ENCODE peak calls at places on chromosomes 11 and 22, in six cellular contexts. B, H, R, P, G and E are unnamed samples. For H3K4me1, the result is how much of the 10 kb centered on the place peaks cover.

GRCh38 chr11:118938491-118939411 is 13.0 kb upstream of the BCL9L start:
- DNase-seq in H (no peak), R (no peak), P (no peak), G (no peak), B (no peak), E (no peak)

GRCh38 chr11:27200779-27201453 is 160.3 kb downstream of the BBOX1 start:
- DNase-seq in G (no peak), P (no peak), B (no peak), R (no peak), H (no peak), E (no peak)

GRCh38 chr11:11230802-11231562 is 122.1 kb downstream of the CSNK2A3 start:
- DNase-seq in R (no peak), G (no peak), B (no peak), P (no peak), H (peak), E (no peak)

GRCh38 chr11:131748146-131749050 is 378.0 kb downstream of the NTM start:
- DNase-seq in R (no peak), P (no peak), G (no peak), B (peak), H (no peak), E (peak)

GRCh38 chr11:67022961-67023956 is at the start of gene SYT12:
- DNase-seq in R (no peak), B (no peak), P (no peak), H (no peak), G (no peak), E (no peak)

GRCh38 chr11:48051217-48051848 is 71.0 kb downstream of the PTPRJ start:
- DNase-seq in P (peak), R (no peak), H (no peak), B (no peak), G (no peak), E (no peak)

GRCh38 chr11:11816511-11817319 is 25.1 kb upstream of the USP47 start:
- DNase-seq in R (no peak), G (no peak), H (no peak), P (no peak), B (no peak), E (no peak)

GRCh38 chr11:5620606-5621521 is 3.9 kb upstream of the TRIM34 start:
- DNase-seq in B (no peak), R (no peak), P (no peak), G (no peak), H (no peak), E (no peak)

GRCh38 chr11:96260526-96260925 is 82.5 kb downstream of the MAML2 start:
- DNase-seq in H (no peak), B (no peak), G (no peak), R (no peak), P (no peak), E (no peak)

GRCh38 chr22:35971418-35972119 is 57.1 kb downstream of the RBFOX2 start:
- DNase-seq in B (no peak), R (no peak), G (no peak), P (no peak), H (no peak), E (no peak)

GRCh38 chr11:31199403-31199802 is 170.1 kb downstream of the DCDC1 start:
- DNase-seq in R (no peak), G (no peak), H (no peak), P (no peak), B (no peak), E (no peak)

GRCh38 chr11:119480375-119481020 is 57.5 kb upstream of the THY1 start:
- DNase-seq in P (no peak), G (no peak), H (no peak), B (no peak), R (no peak), E (no peak)

GRCh38 chr11:77196961-77197360 is 68.9 kb downstream of the MYO7A start:
- DNase-seq in H (no peak), B (peak), G (no peak), P (no peak), R (peak), E (peak)

GRCh38 chr11:76694664-76695063 is 24.1 kb upstream of the LRRC32 start:
- DNase-seq in G (no peak), H (no peak), P (no peak), B (no peak), R (no peak), E (no peak)

GRCh38 chr11:57202282-57202681 is 20.5 kb downstream of the LRRC55 start:
- DNase-seq in G (no peak), B (no peak), R (no peak), P (no peak), H (no peak), E (no peak)
- H3K4me1 ChIP-seq in G (under half), B (under half), R (under half), P (under half), H (under half), E (under half)

DNA sequence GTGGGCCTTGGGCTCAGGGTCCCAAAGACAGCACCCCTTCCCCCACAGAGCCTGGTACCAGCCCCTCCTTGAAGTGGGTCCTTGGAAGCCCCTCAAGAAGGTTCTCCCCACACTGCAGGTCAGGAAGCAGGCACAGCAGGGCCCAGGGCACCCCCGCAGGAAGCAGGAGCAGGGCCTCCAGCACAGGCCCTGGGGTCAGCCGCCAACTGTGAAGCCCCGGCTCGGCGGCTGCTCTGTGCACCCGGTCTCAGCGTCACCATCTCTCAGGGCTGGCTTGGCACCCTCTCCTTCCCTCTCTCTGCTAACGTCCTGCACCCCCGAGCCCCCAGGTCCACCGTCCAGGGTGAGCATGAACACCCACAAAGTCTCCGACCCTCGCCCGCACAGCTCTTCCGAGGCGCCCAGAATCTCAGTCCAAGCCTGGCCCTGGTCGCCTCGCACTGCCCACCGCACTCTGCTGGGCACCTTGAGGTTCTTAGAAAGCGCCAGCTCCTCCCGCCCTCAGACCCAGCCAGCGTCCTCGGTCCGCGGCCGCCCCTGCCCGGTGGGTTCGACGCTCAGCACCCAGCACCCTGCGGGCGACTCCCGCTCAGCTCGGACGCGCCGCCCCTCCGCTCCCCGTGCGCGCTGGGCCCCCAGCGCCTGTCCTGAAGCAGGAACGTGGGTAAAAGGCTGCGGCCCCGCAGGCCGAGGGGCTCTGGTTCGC is 1.4 kb upstream of the SIGIRR start:
- DNase-seq in R (no peak), P (no peak), G (no peak), H (no peak), B (no peak), E (no peak)
- H3K4me3 ChIP-seq in R (peak), P (peak), G (peak), H (peak), B (peak), E (peak)

GRCh38 chr11:122714021-122714420 is 58.5 kb downstream of the UBASH3B start:
- DNase-seq in P (no peak), G (no peak), R (no peak), B (no peak), H (no peak), E (no peak)
- H3K4me1 ChIP-seq in P (under half), G (under half), R (under half), B (under half), H (under half), E (under half)

GRCh38 chr22:27100323-27100722 is 442.9 kb downstream of the MIAT start:
- DNase-seq in G (no peak), P (no peak), B (no peak), R (no peak), H (no peak), E (no peak)
- H3K4me3 ChIP-seq in G (no peak), P (no peak), B (no peak), R (no peak), H (no peak), E (no peak)

DNA sequence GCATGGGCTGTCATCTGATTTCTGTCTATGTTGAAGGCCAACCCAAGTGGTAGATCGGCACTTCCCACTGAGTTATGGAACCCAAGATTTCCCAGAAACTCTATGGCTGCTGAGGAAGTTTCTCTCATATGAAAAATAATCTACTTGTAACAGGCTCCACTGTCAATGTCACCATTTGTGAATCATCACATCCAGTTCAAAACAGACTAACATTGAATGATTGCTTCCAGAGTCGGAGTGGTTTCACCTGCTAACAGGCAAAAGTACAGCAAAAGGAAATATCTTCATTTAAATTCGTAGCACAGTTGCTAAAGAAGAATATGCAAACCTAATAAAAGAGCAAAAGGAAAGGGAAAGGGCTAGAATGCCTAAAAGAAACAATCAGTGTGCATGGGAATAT is 12.8 kb downstream of the WT1 start:
- DNase-seq in R (no peak), G (no peak), H (no peak), P (no peak), B (no peak), E (no peak)
- H3K4me1 ChIP-seq in R (under half), G (under half), H (under half), P (under half), B (under half), E (under half)

DNA sequence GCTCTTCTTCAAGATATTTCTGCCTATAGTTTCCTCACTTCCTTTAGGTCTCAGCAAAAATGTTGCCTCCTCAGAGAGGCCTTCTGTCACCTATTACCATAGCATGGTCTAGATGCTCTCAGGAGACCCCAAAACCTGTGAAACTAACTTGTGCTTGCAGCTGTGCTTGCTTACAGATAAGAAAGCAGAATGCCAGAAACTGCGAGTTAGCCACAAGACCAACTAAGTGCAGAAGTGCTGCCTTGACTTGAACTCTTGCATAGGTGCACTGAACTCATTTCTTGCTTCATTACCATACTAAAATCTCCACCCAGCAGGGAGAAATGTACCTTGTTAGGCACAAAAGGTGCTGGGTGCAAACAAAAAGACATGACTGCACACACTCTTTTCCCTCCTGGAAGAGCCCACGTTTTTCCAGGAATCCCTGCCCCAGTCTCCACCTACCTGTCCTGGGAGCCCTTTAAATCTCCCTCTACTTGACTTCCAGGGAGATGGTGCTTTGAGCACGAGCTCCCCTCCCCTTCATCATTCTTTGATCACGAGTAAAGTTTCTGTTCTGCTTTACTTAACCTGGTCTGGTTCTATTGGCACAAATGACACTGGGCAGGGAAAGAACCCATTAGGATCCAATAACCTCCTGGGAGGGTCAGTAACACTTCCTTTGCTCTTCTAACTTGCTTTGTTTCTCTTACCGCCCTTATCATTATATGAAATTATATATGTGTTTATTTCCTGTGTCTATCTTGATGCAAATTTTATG is 137.7 kb upstream of the DDI1 start:
- DNase-seq in R (no peak), G (no peak), P (peak), H (peak), B (no peak), E (no peak)
- H3K4me3 ChIP-seq in R (no peak), G (no peak), P (no peak), H (peak), B (no peak), E (no peak)

GRCh38 chr11:57647368-57647767 is 2.3 kb downstream of the YPEL4 start:
- DNase-seq in H (no peak), R (peak), P (no peak), G (no peak), B (no peak), E (no peak)

GRCh38 chr11:57645716-57646085 is 4.0 kb downstream of the YPEL4 start:
- DNase-seq in H (no peak), G (no peak), B (no peak), P (no peak), R (peak), E (no peak)

GRCh38 chr11:57644748-57645715 is 4.7 kb downstream of the YPEL4 start:
- DNase-seq in H (no peak), B (peak), P (peak), R (peak), G (peak), E (peak)

GRCh38 chr11:57646756-57647303 is 2.9 kb downstream of the YPEL4 start:
- DNase-seq in H (no peak), P (no peak), B (no peak), R (no peak), G (no peak), E (no peak)

DNA sequence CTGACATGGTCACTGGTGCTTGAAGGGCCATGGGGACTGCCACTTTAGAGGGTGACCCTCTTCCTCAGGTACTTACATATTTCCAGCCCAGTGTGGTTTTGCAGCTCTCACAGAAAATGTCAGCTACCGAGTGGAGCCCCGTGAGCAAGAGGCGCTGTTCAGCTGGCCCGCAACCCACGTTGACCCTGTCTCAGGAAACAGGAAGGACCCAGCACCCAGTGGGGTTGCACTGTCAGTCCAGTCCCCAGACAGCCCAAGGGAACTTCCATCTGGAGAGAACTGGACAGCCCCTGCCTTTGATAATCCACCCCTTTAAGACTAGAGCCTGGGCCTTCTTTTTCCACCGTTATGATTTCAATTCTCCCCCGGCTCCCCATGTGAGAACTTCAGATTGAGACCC is 3.5 kb downstream of the YPEL4 start:
- DNase-seq in H (no peak), B (peak), G (no peak), R (no peak), P (no peak), E (no peak)
- H3K4me1 ChIP-seq in H (under half), B (half or more), G (under half), R (under half), P (under half), E (under half)

DNA sequence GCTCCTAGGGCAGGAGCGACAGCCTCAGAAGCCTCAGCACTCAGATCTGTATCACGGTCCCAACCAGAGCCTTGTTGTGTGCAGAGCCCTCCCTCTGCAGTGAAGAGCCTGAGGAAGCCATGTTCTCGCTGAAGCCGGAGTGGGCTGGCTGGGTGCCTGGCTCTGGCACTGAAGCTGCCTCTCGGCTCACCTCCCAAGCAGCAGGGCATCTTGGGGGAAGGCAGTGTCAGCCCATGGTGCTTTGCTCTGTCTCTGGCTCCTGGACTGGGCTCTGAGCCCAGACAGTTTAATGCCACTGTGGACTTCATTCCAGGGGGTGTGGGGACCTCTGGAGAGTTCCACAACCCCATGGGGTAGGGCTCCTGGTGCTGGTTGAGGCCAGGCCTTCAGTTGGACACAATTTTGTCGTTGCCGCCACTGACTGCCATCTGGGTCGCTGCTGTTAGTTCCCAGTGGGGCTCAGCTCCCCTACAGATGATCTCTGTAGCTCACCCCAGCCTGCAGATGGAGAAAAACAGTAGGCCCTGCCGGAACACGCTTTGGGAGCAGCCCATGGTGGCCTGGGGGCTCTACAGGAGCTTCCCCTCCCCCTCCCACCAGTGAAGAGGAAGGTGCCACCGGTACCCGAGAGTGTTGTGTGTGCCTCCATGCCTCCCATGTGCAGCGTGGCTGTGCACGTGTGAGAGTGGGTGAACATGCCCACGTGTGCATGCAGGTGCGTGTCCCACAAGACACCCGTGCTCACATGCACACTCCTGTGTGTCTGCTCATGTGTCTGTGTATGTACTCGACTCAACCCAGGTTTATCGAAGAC is 86.5 kb upstream of the B3GAT1 start:
- DNase-seq in H (no peak), B (peak), G (no peak), P (peak), R (peak), E (peak)
- H3K4me3 ChIP-seq in H (no peak), B (no peak), G (no peak), P (no peak), R (no peak), E (no peak)